ENCODE peak calls at places on chromosomes 2 and 18, in eight cellular contexts. One of them, this sample, is unnamed.

GRCh38 chr2:48355494-48355893 is 174.5 kb upstream of the STON1 start:
- DNase-seq in transverse colon: no peak
- DNase-seq in stomach: no peak
- DNase-seq in sigmoid colon: no peak
- DNase-seq in ovary: no peak
- DNase-seq in A549: no peak
- DNase-seq in upper lobe of left lung: no peak
- DNase-seq in suprapubic skin: no peak
- DNase-seq in this sample: no peak

GRCh38 chr2:230157300-230157699 is 62.5 kb downstream of the SP110 start:
- DNase-seq in transverse colon: no peak
- DNase-seq in ovary: no peak
- DNase-seq in sigmoid colon: no peak
- DNase-seq in stomach: no peak
- DNase-seq in suprapubic skin: no peak
- DNase-seq in upper lobe of left lung: peak
- DNase-seq in A549: no peak
- DNase-seq in this sample: no peak

GRCh38 chr18:74507120-74507881 is 11.1 kb downstream of the CNDP2 start:
- DNase-seq in A549: no peak
- DNase-seq in ovary: no peak
- DNase-seq in sigmoid colon: peak
- DNase-seq in upper lobe of left lung: peak
- DNase-seq in stomach: peak
- DNase-seq in suprapubic skin: no peak
- DNase-seq in transverse colon: no peak
- DNase-seq in this sample: no peak

GRCh38 chr2:56361844-56362243 is 178.1 kb downstream of the CCDC85A start:
- DNase-seq in upper lobe of left lung: no peak
- DNase-seq in stomach: no peak
- DNase-seq in suprapubic skin: no peak
- DNase-seq in ovary: no peak
- DNase-seq in sigmoid colon: no peak
- DNase-seq in A549: no peak
- DNase-seq in transverse colon: no peak
- DNase-seq in this sample: no peak

GRCh38 chr2:105371810-105372209 is 27.0 kb downstream of the FHL2 start:
- DNase-seq in A549: no peak
- DNase-seq in stomach: no peak
- DNase-seq in upper lobe of left lung: no peak
- DNase-seq in transverse colon: no peak
- DNase-seq in suprapubic skin: no peak
- DNase-seq in sigmoid colon: no peak
- DNase-seq in ovary: peak
- DNase-seq in this sample: no peak

GRCh38 chr2:65527451-65528240 is 95.2 kb upstream of the SPRED2 start:
- DNase-seq in transverse colon: no peak
- DNase-seq in A549: no peak
- DNase-seq in sigmoid colon: no peak
- DNase-seq in upper lobe of left lung: no peak
- DNase-seq in ovary: no peak
- DNase-seq in stomach: no peak
- DNase-seq in suprapubic skin: no peak
- DNase-seq in this sample: no peak

GRCh38 chr2:179536185-179536584 is 271.6 kb upstream of the SESTD1 start:
- DNase-seq in stomach: no peak
- DNase-seq in A549: no peak
- DNase-seq in sigmoid colon: no peak
- DNase-seq in suprapubic skin: no peak
- DNase-seq in transverse colon: no peak
- DNase-seq in upper lobe of left lung: no peak
- DNase-seq in ovary: no peak
- DNase-seq in this sample: peak

GRCh38 chr18:50792885-50793284 is 26.9 kb downstream of the MRO start:
- DNase-seq in suprapubic skin: no peak
- DNase-seq in upper lobe of left lung: no peak
- DNase-seq in sigmoid colon: no peak
- DNase-seq in stomach: no peak
- DNase-seq in transverse colon: no peak
- DNase-seq in A549: no peak
- DNase-seq in ovary: no peak
- DNase-seq in this sample: no peak

GRCh38 chr2:73004889-73005596 is 66.5 kb downstream of the SFXN5 start:
- DNase-seq in stomach: peak
- DNase-seq in suprapubic skin: peak
- DNase-seq in transverse colon: no peak
- DNase-seq in sigmoid colon: no peak
- DNase-seq in upper lobe of left lung: no peak
- DNase-seq in ovary: no peak
- DNase-seq in A549: no peak
- DNase-seq in this sample: no peak

GRCh38 chr2:12052771-12053170 is 306.3 kb downstream of the LPIN1 start:
- DNase-seq in A549: no peak
- DNase-seq in ovary: no peak
- DNase-seq in transverse colon: no peak
- DNase-seq in sigmoid colon: no peak
- DNase-seq in upper lobe of left lung: no peak
- DNase-seq in stomach: no peak
- DNase-seq in suprapubic skin: no peak
- DNase-seq in this sample: no peak

GRCh38 chr2:171210864-171211431 is 50.3 kb upstream of the TLK1 start:
- DNase-seq in stomach: no peak
- DNase-seq in A549: no peak
- DNase-seq in transverse colon: no peak
- DNase-seq in suprapubic skin: no peak
- DNase-seq in sigmoid colon: no peak
- DNase-seq in ovary: no peak
- DNase-seq in upper lobe of left lung: no peak
- DNase-seq in this sample: no peak

GRCh38 chr2:185734658-185735057 is 3.9 kb upstream of the FSIP2 start:
- DNase-seq in transverse colon: no peak
- DNase-seq in A549: no peak
- DNase-seq in ovary: no peak
- DNase-seq in sigmoid colon: no peak
- DNase-seq in suprapubic skin: no peak
- DNase-seq in upper lobe of left lung: no peak
- DNase-seq in stomach: no peak
- DNase-seq in this sample: no peak

GRCh38 chr18:9137168-9138066 is 836 bp downstream of the ANKRD12 start:
- DNase-seq in sigmoid colon: peak
- DNase-seq in A549: peak
- DNase-seq in stomach: peak
- DNase-seq in upper lobe of left lung: peak
- DNase-seq in suprapubic skin: no peak
- DNase-seq in transverse colon: peak
- DNase-seq in ovary: peak
- DNase-seq in this sample: peak

GRCh38 chr2:241003047-241003360 is 4.6 kb downstream of the SNED1 start:
- DNase-seq in sigmoid colon: no peak
- DNase-seq in ovary: no peak
- DNase-seq in suprapubic skin: no peak
- DNase-seq in A549: no peak
- DNase-seq in transverse colon: no peak
- DNase-seq in upper lobe of left lung: peak
- DNase-seq in stomach: no peak
- DNase-seq in this sample: no peak

GRCh38 chr2:102789349-102790085 is 27.7 kb downstream of the TMEM182 start:
- DNase-seq in stomach: no peak
- DNase-seq in suprapubic skin: no peak
- DNase-seq in ovary: no peak
- DNase-seq in sigmoid colon: no peak
- DNase-seq in A549: no peak
- DNase-seq in transverse colon: no peak
- DNase-seq in upper lobe of left lung: no peak
- DNase-seq in this sample: no peak

GRCh38 chr2:8628870-8629209 is 53.0 kb upstream of the ID2 start:
- DNase-seq in A549: no peak
- DNase-seq in ovary: no peak
- DNase-seq in sigmoid colon: no peak
- DNase-seq in stomach: no peak
- DNase-seq in upper lobe of left lung: no peak
- DNase-seq in suprapubic skin: peak
- DNase-seq in transverse colon: no peak
- DNase-seq in this sample: no peak

GRCh38 chr18:48962857-48963554 is 12.2 kb upstream of the SMAD7 start:
- DNase-seq in A549: no peak
- DNase-seq in sigmoid colon: no peak
- DNase-seq in stomach: no peak
- DNase-seq in transverse colon: no peak
- DNase-seq in ovary: no peak
- DNase-seq in suprapubic skin: no peak
- DNase-seq in upper lobe of left lung: no peak
- DNase-seq in this sample: no peak

GRCh38 chr2:43027103-43027482 is 199.3 kb downstream of the ZFP36L2 start:
- DNase-seq in upper lobe of left lung: no peak
- DNase-seq in suprapubic skin: no peak
- DNase-seq in ovary: peak
- DNase-seq in sigmoid colon: peak
- DNase-seq in transverse colon: peak
- DNase-seq in stomach: no peak
- DNase-seq in A549: no peak
- DNase-seq in this sample: no peak

GRCh38 chr2:6073260-6074141 is 381.3 kb downstream of the SOX11 start:
- DNase-seq in transverse colon: no peak
- DNase-seq in upper lobe of left lung: peak
- DNase-seq in suprapubic skin: no peak
- DNase-seq in stomach: no peak
- DNase-seq in ovary: peak
- DNase-seq in sigmoid colon: no peak
- DNase-seq in A549: no peak
- DNase-seq in this sample: no peak

GRCh38 chr18:66226782-66227181 is 377.1 kb downstream of the CDH19 start:
- DNase-seq in stomach: no peak
- DNase-seq in sigmoid colon: no peak
- DNase-seq in A549: no peak
- DNase-seq in upper lobe of left lung: no peak
- DNase-seq in ovary: no peak
- DNase-seq in suprapubic skin: no peak
- DNase-seq in transverse colon: no peak
- DNase-seq in this sample: no peak

DNA sequence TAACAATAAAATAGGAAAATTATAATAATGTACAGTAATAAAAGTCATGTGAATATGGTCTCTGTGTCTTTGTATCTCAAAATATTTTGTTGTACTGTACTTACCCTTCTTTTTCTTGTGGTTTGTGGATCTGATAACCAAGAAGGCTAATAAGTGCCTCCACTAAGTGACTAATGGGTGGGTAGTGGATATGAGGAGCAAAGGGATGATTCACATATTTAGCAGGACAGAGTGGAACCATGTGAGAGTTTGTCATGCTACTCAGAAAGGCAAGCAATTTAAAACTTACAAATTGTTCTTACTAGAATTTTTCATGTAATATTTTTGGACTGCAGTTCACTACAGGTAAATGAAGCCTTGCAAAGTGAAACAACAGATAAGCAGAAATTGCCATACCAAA is 1241.2 kb upstream of the CDH2 start:
- DNase-seq in sigmoid colon: no peak
- DNase-seq in A549: no peak
- DNase-seq in stomach: no peak
- DNase-seq in suprapubic skin: no peak
- DNase-seq in ovary: no peak
- DNase-seq in upper lobe of left lung: no peak
- DNase-seq in transverse colon: no peak
- DNase-seq in this sample: no peak
- TF ChIP-seq EP300 in sigmoid colon: no peak
- TF ChIP-seq EP300 in A549: no peak
- TF ChIP-seq EP300 in stomach: no peak
- TF ChIP-seq EP300 in suprapubic skin: no peak
- TF ChIP-seq EP300 in ovary: no peak
- TF ChIP-seq EP300 in upper lobe of left lung: no peak
- TF ChIP-seq EP300 in transverse colon: no peak
- TF ChIP-seq EP300 in this sample: no peak

GRCh38 chr18:5894613-5895299 is 566 bp downstream of the TMEM200C start:
- DNase-seq in stomach: no peak
- DNase-seq in A549: no peak
- DNase-seq in upper lobe of left lung: peak
- DNase-seq in ovary: peak
- DNase-seq in sigmoid colon: peak
- DNase-seq in suprapubic skin: no peak
- DNase-seq in transverse colon: no peak
- DNase-seq in this sample: no peak
- TF ChIP-seq EP300 in stomach: no peak
- TF ChIP-seq EP300 in A549: no peak
- TF ChIP-seq EP300 in upper lobe of left lung: no peak
- TF ChIP-seq EP300 in ovary: no peak
- TF ChIP-seq EP300 in sigmoid colon: no peak
- TF ChIP-seq EP300 in suprapubic skin: no peak
- TF ChIP-seq EP300 in transverse colon: no peak
- TF ChIP-seq EP300 in this sample: no peak

GRCh38 chr2:181058378-181059269 is 78.2 kb downstream of the UBE2E3 start:
- DNase-seq in ovary: no peak
- DNase-seq in A549: peak
- DNase-seq in transverse colon: peak
- DNase-seq in stomach: no peak
- DNase-seq in sigmoid colon: no peak
- DNase-seq in suprapubic skin: no peak
- DNase-seq in upper lobe of left lung: no peak
- DNase-seq in this sample: no peak
- TF ChIP-seq EP300 in ovary: no peak
- TF ChIP-seq EP300 in A549: no peak
- TF ChIP-seq EP300 in transverse colon: no peak
- TF ChIP-seq EP300 in stomach: no peak
- TF ChIP-seq EP300 in sigmoid colon: no peak
- TF ChIP-seq EP300 in suprapubic skin: no peak
- TF ChIP-seq EP300 in upper lobe of left lung: no peak
- TF ChIP-seq EP300 in this sample: no peak

GRCh38 chr2:141611-142010 is 95.3 kb upstream of the FAM110C start:
- DNase-seq in ovary: no peak
- DNase-seq in stomach: no peak
- DNase-seq in A549: no peak
- DNase-seq in upper lobe of left lung: no peak
- DNase-seq in sigmoid colon: no peak
- DNase-seq in transverse colon: no peak
- DNase-seq in suprapubic skin: no peak
- DNase-seq in this sample: no peak
- TF ChIP-seq EP300 in ovary: no peak
- TF ChIP-seq EP300 in stomach: no peak
- TF ChIP-seq EP300 in A549: no peak
- TF ChIP-seq EP300 in upper lobe of left lung: no peak
- TF ChIP-seq EP300 in sigmoid colon: no peak
- TF ChIP-seq EP300 in transverse colon: no peak
- TF ChIP-seq EP300 in suprapubic skin: no peak
- TF ChIP-seq EP300 in this sample: no peak